ENCODE peak calls at places on chromosome 12, in four cellular contexts. One of them, this sample, is unnamed.

GRCh38 chr12:67433393-67434175 is 164.4 kb downstream of the CAND1 start:
- DNase-seq in A549: no peak
- DNase-seq in HepG2: no peak
- DNase-seq in K562: no peak
- DNase-seq in this sample: no peak

GRCh38 chr12:22684124-22684523 is 59.2 kb downstream of the ETNK1 start:
- DNase-seq in HepG2: no peak
- DNase-seq in A549: no peak
- DNase-seq in K562: no peak
- DNase-seq in this sample: no peak

GRCh38 chr12:25997401-25997973 is 39.0 kb downstream of the RASSF8 start:
- DNase-seq in A549: peak
- DNase-seq in HepG2: no peak
- DNase-seq in K562: no peak
- DNase-seq in this sample: no peak

GRCh38 chr12:65666876-65667275 is 157.4 kb upstream of the HMGA2 start:
- DNase-seq in K562: peak
- DNase-seq in HepG2: no peak
- DNase-seq in A549: no peak
- DNase-seq in this sample: no peak

GRCh38 chr12:45268672-45269406 is 52.9 kb downstream of the ANO6 start:
- DNase-seq in K562: peak
- DNase-seq in A549: peak
- DNase-seq in HepG2: peak
- DNase-seq in this sample: no peak

GRCh38 chr12:10191865-10192264 is 13.0 kb downstream of the TMEM52B start:
- DNase-seq in K562: no peak
- DNase-seq in HepG2: no peak
- DNase-seq in A549: no peak
- DNase-seq in this sample: no peak

GRCh38 chr12:57096099-57096572 is 7.2 kb downstream of the NAB2 start:
- DNase-seq in HepG2: no peak
- DNase-seq in A549: no peak
- DNase-seq in K562: peak
- DNase-seq in this sample: no peak

GRCh38 chr12:56221233-56221756 is 427 bp downstream of the RNF41 start:
- DNase-seq in K562: no peak
- DNase-seq in A549: peak
- DNase-seq in HepG2: no peak
- DNase-seq in this sample: no peak

GRCh38 chr12:49092086-49092815 is 2.4 kb downstream of the DHH start:
- DNase-seq in HepG2: peak
- DNase-seq in A549: peak
- DNase-seq in K562: peak
- DNase-seq in this sample: no peak

GRCh38 chr12:29582677-29583076 is 85.2 kb upstream of the OVCH1 start:
- DNase-seq in A549: no peak
- DNase-seq in K562: no peak
- DNase-seq in HepG2: no peak
- DNase-seq in this sample: no peak

GRCh38 chr12:91381309-91381804 is 198.7 kb upstream of the DCN start:
- DNase-seq in A549: no peak
- DNase-seq in HepG2: no peak
- DNase-seq in K562: no peak
- DNase-seq in this sample: peak

GRCh38 chr12:124737040-124737419 is 126.6 kb downstream of the SCARB1 start:
- DNase-seq in A549: no peak
- DNase-seq in K562: no peak
- DNase-seq in HepG2: no peak
- DNase-seq in this sample: no peak

GRCh38 chr12:9872743-9873142 is 3.6 kb upstream of the CLEC2B start:
- DNase-seq in K562: no peak
- DNase-seq in A549: no peak
- DNase-seq in HepG2: no peak
- DNase-seq in this sample: no peak

GRCh38 chr12:27970391-27970980 is 2.0 kb downstream of the PTHLH start:
- DNase-seq in A549: no peak
- DNase-seq in HepG2: no peak
- DNase-seq in K562: no peak
- DNase-seq in this sample: no peak

GRCh38 chr12:20492251-20492728 is 124.0 kb downstream of the PDE3A start:
- DNase-seq in A549: peak
- DNase-seq in HepG2: no peak
- DNase-seq in K562: no peak
- DNase-seq in this sample: peak

GRCh38 chr12:38911611-38912010 is 6.2 kb upstream of the CPNE8 start:
- DNase-seq in A549: no peak
- DNase-seq in K562: no peak
- DNase-seq in HepG2: no peak
- DNase-seq in this sample: no peak

GRCh38 chr12:105912911-105913514 is 225.7 kb downstream of the NUAK1 start:
- DNase-seq in A549: no peak
- DNase-seq in HepG2: no peak
- DNase-seq in K562: no peak
- DNase-seq in this sample: no peak

GRCh38 chr12:86044396-86044795 is 170.3 kb downstream of the NTS start:
- DNase-seq in HepG2: no peak
- DNase-seq in K562: no peak
- DNase-seq in A549: no peak
- DNase-seq in this sample: no peak

GRCh38 chr12:57430117-57430930 is 519 bp downstream of the R3HDM2 start:
- DNase-seq in A549: peak
- DNase-seq in HepG2: no peak
- DNase-seq in K562: no peak
- DNase-seq in this sample: no peak

GRCh38 chr12:108995370-108995992 is 25.4 kb downstream of the SVOP start:
- DNase-seq in K562: no peak
- DNase-seq in HepG2: no peak
- DNase-seq in A549: no peak
- DNase-seq in this sample: no peak

GRCh38 chr12:76031414-76032042 is at the start of gene PHLDA1:
- DNase-seq in K562: peak
- DNase-seq in A549: peak
- DNase-seq in HepG2: peak
- DNase-seq in this sample: peak

GRCh38 chr12:26298785-26299621 is 103.6 kb downstream of the SSPN start:
- DNase-seq in A549: peak
- DNase-seq in HepG2: no peak
- DNase-seq in K562: peak
- DNase-seq in this sample: peak

GRCh38 chr12:68959457-68960161 is 26.6 kb upstream of the CPM start:
- DNase-seq in A549: no peak
- DNase-seq in HepG2: no peak
- DNase-seq in K562: no peak
- DNase-seq in this sample: no peak

GRCh38 chr12:58915634-58916033 is 4.7 kb downstream of the LRIG3 start:
- DNase-seq in HepG2: no peak
- DNase-seq in A549: no peak
- DNase-seq in K562: no peak
- DNase-seq in this sample: no peak

GRCh38 chr12:65093571-65093970 is 27.5 kb downstream of the WIF1 start:
- DNase-seq in HepG2: no peak
- DNase-seq in K562: no peak
- DNase-seq in A549: no peak
- DNase-seq in this sample: no peak

GRCh38 chr12:31591308-31591901 is 469 bp upstream of the DENND5B start:
- DNase-seq in A549: peak
- DNase-seq in HepG2: no peak
- DNase-seq in K562: peak
- DNase-seq in this sample: no peak

GRCh38 chr12:73220951-73221350 is 948.8 kb downstream of the TRHDE start:
- DNase-seq in HepG2: no peak
- DNase-seq in A549: no peak
- DNase-seq in K562: no peak
- DNase-seq in this sample: no peak

GRCh38 chr12:84397279-84397678 is 515.3 kb downstream of the SLC6A15 start:
- DNase-seq in K562: no peak
- DNase-seq in HepG2: no peak
- DNase-seq in A549: no peak
- DNase-seq in this sample: no peak

GRCh38 chr12:13340149-13340548 is 143.6 kb downstream of the EMP1 start:
- DNase-seq in HepG2: no peak
- DNase-seq in K562: no peak
- DNase-seq in A549: no peak
- DNase-seq in this sample: no peak

GRCh38 chr12:26830783-26831601 is 2.0 kb downstream of the ITPR2 start:
- DNase-seq in A549: no peak
- DNase-seq in K562: no peak
- DNase-seq in HepG2: no peak
- DNase-seq in this sample: no peak

GRCh38 chr12:122932207-122932606 is 34.1 kb downstream of the ABCB9 start:
- DNase-seq in A549: no peak
- DNase-seq in K562: no peak
- DNase-seq in HepG2: no peak
- DNase-seq in this sample: no peak

GRCh38 chr12:122934722-122935121 is 31.5 kb downstream of the ABCB9 start:
- DNase-seq in K562: no peak
- DNase-seq in A549: no peak
- DNase-seq in HepG2: no peak
- DNase-seq in this sample: peak

GRCh38 chr12:122939151-122939550 is 27.1 kb downstream of the ABCB9 start:
- DNase-seq in HepG2: no peak
- DNase-seq in K562: no peak
- DNase-seq in A549: no peak
- DNase-seq in this sample: no peak

GRCh38 chr12:122937622-122938091 is 28.6 kb downstream of the ABCB9 start:
- DNase-seq in K562: no peak
- DNase-seq in A549: no peak
- DNase-seq in HepG2: no peak
- DNase-seq in this sample: no peak

DNA sequence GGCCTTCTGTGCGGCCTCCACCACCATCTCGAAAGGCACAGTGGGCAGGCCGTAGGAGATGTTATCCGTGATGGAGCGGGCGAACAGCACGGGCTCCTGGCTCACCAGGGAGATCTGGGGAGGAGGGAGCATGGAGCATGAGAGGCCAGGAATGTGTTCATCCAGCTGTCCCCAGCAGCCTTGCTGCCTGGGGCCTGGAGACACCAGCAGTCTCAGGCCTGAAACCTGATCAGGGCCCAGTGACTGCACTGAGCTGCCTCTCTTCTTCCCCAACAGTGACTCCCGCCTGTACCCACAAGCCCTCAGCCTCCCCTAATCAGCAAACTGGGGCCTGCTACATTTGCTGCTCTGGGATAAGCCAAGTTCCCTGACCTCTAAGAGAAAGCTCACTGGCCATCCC is 30.9 kb downstream of the ABCB9 start:
- DNase-seq in A549: no peak
- DNase-seq in K562: no peak
- DNase-seq in HepG2: no peak
- DNase-seq in this sample: no peak
- TF ChIP-seq HDAC2 in A549: no peak
- TF ChIP-seq HDAC2 in K562: no peak
- TF ChIP-seq HDAC2 in HepG2: no peak
- TF ChIP-seq HDAC2 in this sample: no peak

GRCh38 chr12:43835656-43836454 is at the start of gene TMEM117:
- DNase-seq in HepG2: peak
- DNase-seq in K562: peak
- DNase-seq in A549: peak
- DNase-seq in this sample: no peak
- TF ChIP-seq CHD4 in HepG2: no peak
- TF ChIP-seq CHD4 in K562: no peak
- TF ChIP-seq CHD4 in A549: no peak
- TF ChIP-seq CHD4 in this sample: no peak

GRCh38 chr12:2268478-2269286 is 215.9 kb downstream of the CACNA1C start:
- DNase-seq in A549: no peak
- DNase-seq in K562: no peak
- DNase-seq in HepG2: no peak
- DNase-seq in this sample: no peak

GRCh38 chr12:2264622-2265306 is 212.0 kb downstream of the CACNA1C start:
- DNase-seq in A549: no peak
- DNase-seq in HepG2: no peak
- DNase-seq in K562: no peak
- DNase-seq in this sample: no peak

GRCh38 chr12:2265461-2266167 is 212.8 kb downstream of the CACNA1C start:
- DNase-seq in A549: no peak
- DNase-seq in K562: no peak
- DNase-seq in HepG2: no peak
- DNase-seq in this sample: no peak

GRCh38 chr12:2267624-2268477 is 215.1 kb downstream of the CACNA1C start:
- DNase-seq in K562: no peak
- DNase-seq in A549: no peak
- DNase-seq in HepG2: no peak
- DNase-seq in this sample: no peak

DNA sequence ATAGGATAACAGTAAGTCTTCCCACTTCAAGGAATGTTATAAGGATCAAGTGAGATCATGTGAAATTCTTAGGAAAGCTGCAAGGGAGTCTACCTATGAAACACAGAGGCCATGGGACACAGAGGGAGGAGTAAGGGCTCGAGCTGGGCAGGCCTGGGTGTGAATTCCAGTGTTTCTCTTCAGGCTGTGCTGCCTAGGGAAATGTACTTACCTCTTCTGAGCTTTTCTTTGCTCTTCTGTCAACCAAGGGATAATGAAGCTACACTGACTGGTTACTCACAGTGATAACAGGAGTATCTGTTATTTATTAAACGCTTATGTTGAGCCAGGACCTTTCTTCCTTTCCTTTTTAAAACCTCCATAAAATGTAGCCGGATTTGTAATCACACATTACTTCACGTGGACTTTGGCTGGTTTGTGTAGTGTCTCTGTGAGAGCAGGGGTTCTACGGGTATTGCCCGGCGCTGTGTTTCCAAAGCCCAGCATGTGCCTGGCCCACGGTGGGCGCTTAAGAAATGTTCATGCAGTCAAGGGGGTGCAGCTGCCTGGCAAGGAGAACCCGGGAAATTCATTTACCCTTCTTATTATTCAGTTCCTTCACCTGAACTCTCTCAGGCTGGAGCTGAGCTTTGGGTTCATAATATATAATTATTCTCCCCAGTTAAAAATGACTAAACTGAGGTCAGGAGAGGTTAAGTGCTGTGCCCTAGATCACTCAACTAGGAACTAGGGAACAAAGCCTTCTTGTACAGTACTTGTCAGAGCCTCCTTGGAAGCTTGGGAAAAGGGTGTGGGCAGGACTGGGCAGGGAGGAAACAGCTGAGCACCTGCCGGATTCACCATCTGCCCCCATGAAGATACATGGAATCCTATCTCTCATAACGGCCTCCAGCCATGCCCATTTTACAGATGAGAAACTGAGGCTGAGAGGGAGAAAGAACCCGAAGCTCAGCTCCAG is 214.2 kb downstream of the CACNA1C start:
- DNase-seq in A549: no peak
- DNase-seq in K562: no peak
- DNase-seq in HepG2: peak
- DNase-seq in this sample: no peak
- TF ChIP-seq CEBPB in A549: no peak
- TF ChIP-seq CEBPB in K562: no peak
- TF ChIP-seq CEBPB in HepG2: peak
- TF ChIP-seq CEBPB in this sample: no peak

DNA sequence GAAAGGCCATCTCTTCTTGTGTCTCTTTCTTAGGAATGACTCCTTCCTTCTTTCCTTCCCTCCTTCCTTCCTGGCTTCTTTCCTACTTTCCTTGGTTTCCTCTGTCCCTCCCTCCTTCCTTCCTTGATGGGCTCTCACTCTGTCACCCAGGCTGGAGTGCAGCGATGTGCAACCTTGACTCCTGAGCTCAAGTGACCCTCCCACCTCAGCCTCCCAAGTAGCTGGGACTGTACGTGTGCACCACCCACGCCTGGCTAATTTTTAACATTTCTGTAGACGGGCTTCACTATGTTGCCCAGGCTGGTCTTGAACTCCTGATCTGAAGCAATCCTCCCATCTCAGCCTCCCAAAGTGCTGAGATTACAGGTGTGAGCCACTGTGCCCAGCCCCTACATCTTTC is 10.9 kb upstream of the P2RX7 start:
- DNase-seq in K562: no peak
- DNase-seq in A549: no peak
- DNase-seq in HepG2: no peak
- DNase-seq in this sample: no peak
- TF ChIP-seq HDAC2 in K562: no peak
- TF ChIP-seq HDAC2 in A549: no peak
- TF ChIP-seq HDAC2 in HepG2: no peak
- TF ChIP-seq HDAC2 in this sample: no peak

This sample was measured in GM12878.